ENCODE peak calls at places on chromosomes 1 and 21, in six cellular contexts. F, O, T, U, Y and W are unnamed samples.

GRCh38 chr21:36902793-36903192 is 63.7 kb downstream of the HLCS start:
- DNase-seq in Y (no peak), F (no peak), T (no peak), U (no peak), O (no peak), W (peak; percentile 12)

GRCh38 chr1:54547601-54548388 is at the start of gene ACOT11:
- DNase-seq in T (peak; percentile 72), O (no peak), F (no peak), U (peak; percentile 93), Y (peak; percentile 45), W (no peak)

GRCh38 chr1:106676021-106676420 is 380.5 kb upstream of the PRMT6 start:
- DNase-seq in O (no peak), Y (no peak), U (no peak), T (no peak), F (no peak), W (no peak)

GRCh38 chr1:117077267-117077666 is 17.1 kb downstream of the TTF2 start:
- DNase-seq in Y (no peak), U (no peak), T (no peak), F (peak; percentile 48), O (no peak), W (no peak)

GRCh38 chr1:116218922-116219321 is 107.7 kb downstream of the MAB21L3 start:
- DNase-seq in O (no peak), Y (no peak), T (peak; percentile 14), F (no peak), U (no peak), W (peak; percentile 40)

GRCh38 chr1:57329932-57330331 is 93.9 kb downstream of the DAB1 start:
- DNase-seq in Y (no peak), T (no peak), F (no peak), O (no peak), U (no peak), W (no peak)

GRCh38 chr1:91091812-91092211 is 70.0 kb upstream of the ZNF644 start:
- DNase-seq in U (no peak), T (peak; percentile 3), O (no peak), Y (no peak), F (no peak), W (peak; percentile 62)

GRCh38 chr1:110130113-110130591 is 17.9 kb downstream of the UBL4B start:
- DNase-seq in Y (peak; percentile 52), O (no peak), F (no peak), U (no peak), T (peak; percentile 12), W (no peak)

GRCh38 chr1:1065265-1065939 is 8.7 kb downstream of the RNF223 start:
- DNase-seq in U (no peak), T (peak; percentile 24), Y (no peak), F (no peak), O (no peak), W (no peak)

GRCh38 chr1:19990703-19991102 is 11.3 kb upstream of the PLA2G2A start:
- DNase-seq in Y (no peak), F (no peak), O (no peak), T (no peak), U (no peak), W (no peak)

GRCh38 chr1:175338447-175339135 is 146.0 kb upstream of the KIAA0040 start:
- DNase-seq in T (peak; percentile 3), O (peak; percentile 29), Y (peak; percentile 68), U (peak; percentile 41), F (peak; percentile 42), W (no peak)

GRCh38 chr1:33443067-33443704 is 12.3 kb upstream of the PHC2 start:
- DNase-seq in O (no peak), F (no peak), U (no peak), Y (no peak), T (no peak), W (no peak)

GRCh38 chr1:94326329-94326728 is 88.9 kb upstream of the ARHGAP29 start:
- DNase-seq in Y (no peak), F (no peak), U (no peak), T (no peak), O (no peak), W (no peak)

GRCh38 chr21:36186506-36187399 is 30.1 kb downstream of the DOP1B start:
- DNase-seq in Y (no peak), U (no peak), F (no peak), T (no peak), O (no peak), W (no peak)

GRCh38 chr1:149949911-149950310 is 13.2 kb upstream of the MTMR11 start:
- DNase-seq in O (no peak), T (no peak), Y (no peak), F (no peak), U (no peak), W (no peak)
- TF ChIP-seq JUND in O (no peak), T (no peak), Y (no peak), F (no peak), U (no peak), W (no peak)

GRCh38 chr1:28199328-28200233 is 23.1 kb upstream of the PTAFR start:
- DNase-seq in U (no peak), F (no peak), Y (no peak), O (no peak), T (no peak), W (no peak)
- TF ChIP-seq JUND in U (no peak), F (no peak), Y (no peak), O (no peak), T (no peak), W (no peak)

DNA sequence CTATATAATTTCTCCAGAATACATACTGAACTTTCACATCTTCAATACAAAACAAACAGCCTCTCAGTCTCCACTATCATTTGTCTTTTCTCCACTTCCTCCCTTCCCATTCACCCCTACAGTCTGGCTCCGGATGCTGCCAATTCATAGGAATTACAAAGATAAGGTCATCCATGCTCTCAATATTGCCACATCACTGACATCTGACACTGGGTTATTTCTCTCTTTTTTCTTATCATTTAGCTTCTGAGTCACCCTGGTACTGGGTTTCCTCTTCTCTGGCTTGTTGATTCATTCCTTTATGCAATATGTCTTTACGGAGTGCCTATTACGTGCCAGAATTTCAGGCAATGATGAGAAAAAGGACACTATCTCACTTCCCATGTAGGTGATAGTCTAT is 3.1 kb upstream of the SH3BP5L start:
- DNase-seq in T (peak; percentile 95), F (no peak), O (no peak), Y (peak; percentile 68), U (peak; percentile 53), W (no peak)
- TF ChIP-seq JUND in T (no peak), F (no peak), O (no peak), Y (peak; percentile 97), U (peak; percentile 38), W (no peak)

GRCh38 chr1:82564338-82564737 is 763.6 kb downstream of the ADGRL2 start:
- DNase-seq in T (no peak), F (no peak), U (no peak), O (no peak), Y (no peak), W (peak; percentile 18)
- TF ChIP-seq JUND in T (no peak), F (no peak), U (no peak), O (no peak), Y (no peak), W (no peak)

DNA sequence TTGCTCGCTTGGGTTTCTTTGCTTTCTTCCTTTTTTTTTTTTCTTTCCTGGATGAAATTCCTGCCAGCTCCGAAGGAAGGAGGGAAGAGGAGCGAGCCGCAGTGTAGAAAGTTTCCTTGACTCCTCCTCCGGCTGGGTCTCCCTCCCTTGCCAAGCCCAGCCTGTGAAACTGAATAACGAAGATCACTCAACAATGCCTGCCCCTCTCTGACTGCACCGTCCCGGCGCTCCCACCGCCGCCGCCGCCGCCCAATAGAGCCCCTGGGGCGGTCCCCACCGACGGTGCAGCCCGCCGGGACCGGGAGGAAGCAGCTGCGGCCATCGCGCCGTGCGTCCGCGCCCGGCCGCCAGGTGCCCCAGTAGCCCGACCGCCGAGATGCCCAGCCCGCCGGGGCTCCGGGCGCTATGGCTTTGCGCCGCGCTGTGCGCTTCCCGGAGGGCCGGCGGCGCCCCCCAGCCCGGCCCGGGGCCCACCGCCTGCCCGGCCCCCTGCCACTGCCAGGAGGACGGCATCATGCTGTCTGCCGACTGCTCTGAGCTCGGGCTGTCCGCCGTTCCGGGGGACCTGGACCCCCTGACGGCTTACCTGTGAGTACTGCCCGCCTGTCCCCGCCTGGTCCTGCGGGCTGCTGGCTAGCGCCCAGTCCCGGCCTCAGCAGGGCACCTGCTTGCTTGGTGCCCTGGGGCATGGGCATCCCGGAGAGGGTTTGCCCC is at the start of gene LGR6:
- DNase-seq in Y (no peak), T (no peak), O (no peak), U (peak; percentile 80), F (no peak), W (no peak)
- TF ChIP-seq JUND in Y (no peak), T (no peak), O (no peak), U (no peak), F (no peak), W (no peak)

GRCh38 chr1:46344481-46344880 is 3.9 kb downstream of the NSUN4 start:
- DNase-seq in Y (no peak), T (no peak), F (no peak), O (no peak), U (no peak), W (no peak)
- TF ChIP-seq JUND in Y (no peak), T (no peak), F (no peak), O (no peak), U (no peak), W (no peak)

GRCh38 chr1:212555426-212555825 is 53.1 kb upstream of the ATF3 start:
- DNase-seq in O (no peak), F (no peak), U (no peak), Y (no peak), T (no peak), W (no peak)

GRCh38 chr1:212551929-212552328 is 56.6 kb upstream of the ATF3 start:
- DNase-seq in T (no peak), Y (no peak), U (no peak), F (no peak), O (no peak), W (no peak)

GRCh38 chr1:212556822-212557549 is 51.6 kb upstream of the ATF3 start:
- DNase-seq in U (no peak), F (no peak), O (no peak), T (no peak), Y (no peak), W (no peak)

GRCh38 chr1:212557739-212558664 is 50.6 kb upstream of the ATF3 start:
- DNase-seq in F (no peak), U (peak; percentile 78), O (no peak), T (no peak), Y (peak; percentile 89), W (peak; percentile 61)

GRCh38 chr1:212554401-212554800 is 54.2 kb upstream of the ATF3 start:
- DNase-seq in Y (no peak), O (no peak), T (no peak), U (no peak), F (no peak), W (no peak)
- TF ChIP-seq JUND in Y (no peak), O (no peak), T (no peak), U (no peak), F (no peak), W (no peak)